ENCODE peak calls at places on chromosome 19, in ten cellular contexts. One of them, this sample, is unnamed.

GRCh38 chr19:12513531-12514061 is 29.0 kb upstream of the ZNF709 start:
- DNase-seq in right lobe of liver: no peak
- DNase-seq in HFF-Myc: no peak
- DNase-seq in choroid plexus epithelial cell: no peak
- DNase-seq in colonic mucosa: no peak
- DNase-seq in A549: no peak
- DNase-seq in fibroblast of pulmonary artery: no peak
- DNase-seq in fibroblast of lung: no peak
- DNase-seq in lower leg skin: no peak
- DNase-seq in neural progenitor cell: no peak
- DNase-seq in this sample: no peak

GRCh38 chr19:57651654-57651996 is 17.1 kb upstream of the ZSCAN4 start:
- DNase-seq in right lobe of liver: no peak
- DNase-seq in HFF-Myc: no peak
- DNase-seq in choroid plexus epithelial cell: no peak
- DNase-seq in colonic mucosa: no peak
- DNase-seq in A549: no peak
- DNase-seq in fibroblast of pulmonary artery: no peak
- DNase-seq in fibroblast of lung: no peak
- DNase-seq in lower leg skin: no peak
- DNase-seq in neural progenitor cell: peak; percentile 9
- DNase-seq in this sample: no peak

GRCh38 chr19:51514866-51515481 is 13.4 kb upstream of the SIGLEC12 start:
- DNase-seq in right lobe of liver: no peak
- DNase-seq in HFF-Myc: peak; percentile 37
- DNase-seq in choroid plexus epithelial cell: peak; percentile 78
- DNase-seq in colonic mucosa: no peak
- DNase-seq in A549: peak; percentile 48
- DNase-seq in fibroblast of pulmonary artery: peak; percentile 69
- DNase-seq in fibroblast of lung: peak; percentile 25
- DNase-seq in lower leg skin: no peak
- DNase-seq in neural progenitor cell: peak; percentile 56
- DNase-seq in this sample: peak; percentile 63

GRCh38 chr19:30229524-30230174 is 142.5 kb upstream of the ZNF536 start:
- DNase-seq in right lobe of liver: no peak
- DNase-seq in HFF-Myc: no peak
- DNase-seq in choroid plexus epithelial cell: no peak
- DNase-seq in colonic mucosa: no peak
- DNase-seq in A549: no peak
- DNase-seq in fibroblast of pulmonary artery: no peak
- DNase-seq in fibroblast of lung: no peak
- DNase-seq in lower leg skin: no peak
- DNase-seq in neural progenitor cell: peak; percentile 64
- DNase-seq in this sample: no peak

GRCh38 chr19:47778954-47779351 is 450 bp downstream of the SELENOW start:
- DNase-seq in right lobe of liver: peak; percentile 55
- DNase-seq in HFF-Myc: no peak
- DNase-seq in choroid plexus epithelial cell: peak; percentile 21
- DNase-seq in colonic mucosa: peak; percentile 78
- DNase-seq in A549: no peak
- DNase-seq in fibroblast of pulmonary artery: no peak
- DNase-seq in fibroblast of lung: peak; percentile 12
- DNase-seq in lower leg skin: no peak
- DNase-seq in neural progenitor cell: peak; percentile 33
- DNase-seq in this sample: no peak

GRCh38 chr19:41327076-41327475 is 17.1 kb downstream of the CCDC97 start:
- DNase-seq in right lobe of liver: no peak
- DNase-seq in HFF-Myc: no peak
- DNase-seq in choroid plexus epithelial cell: peak; percentile 21
- DNase-seq in colonic mucosa: no peak
- DNase-seq in A549: no peak
- DNase-seq in fibroblast of pulmonary artery: no peak
- DNase-seq in fibroblast of lung: peak; percentile 22
- DNase-seq in lower leg skin: no peak
- DNase-seq in neural progenitor cell: no peak
- DNase-seq in this sample: no peak

GRCh38 chr19:49042177-49042576 is 1.5 kb upstream of the CGB5 start:
- DNase-seq in right lobe of liver: no peak
- DNase-seq in HFF-Myc: no peak
- DNase-seq in choroid plexus epithelial cell: peak; percentile 28
- DNase-seq in colonic mucosa: no peak
- DNase-seq in A549: no peak
- DNase-seq in fibroblast of pulmonary artery: no peak
- DNase-seq in fibroblast of lung: peak; percentile 71
- DNase-seq in lower leg skin: no peak
- DNase-seq in neural progenitor cell: no peak
- DNase-seq in this sample: no peak

GRCh38 chr19:53333071-53333465 is 481 bp upstream of the ZNF845 start:
- DNase-seq in right lobe of liver: no peak
- DNase-seq in HFF-Myc: no peak
- DNase-seq in choroid plexus epithelial cell: no peak
- DNase-seq in colonic mucosa: no peak
- DNase-seq in A549: peak; percentile 14
- DNase-seq in fibroblast of pulmonary artery: no peak
- DNase-seq in fibroblast of lung: peak; percentile 66
- DNase-seq in lower leg skin: peak; percentile 89
- DNase-seq in neural progenitor cell: peak; percentile 76
- DNase-seq in this sample: no peak

GRCh38 chr19:29397748-29398147 is 128.0 kb upstream of the VSTM2B start:
- DNase-seq in right lobe of liver: no peak
- DNase-seq in HFF-Myc: no peak
- DNase-seq in choroid plexus epithelial cell: no peak
- DNase-seq in colonic mucosa: no peak
- DNase-seq in A549: no peak
- DNase-seq in fibroblast of pulmonary artery: no peak
- DNase-seq in fibroblast of lung: no peak
- DNase-seq in lower leg skin: no peak
- DNase-seq in neural progenitor cell: no peak
- DNase-seq in this sample: no peak

GRCh38 chr19:49097453-49098288 is 12.4 kb downstream of the SNRNP70 start:
- DNase-seq in right lobe of liver: peak; percentile 76
- DNase-seq in HFF-Myc: peak; percentile 49
- DNase-seq in choroid plexus epithelial cell: peak; percentile 84
- DNase-seq in colonic mucosa: peak; percentile 76
- DNase-seq in A549: peak; percentile 89
- DNase-seq in fibroblast of pulmonary artery: peak; percentile 80
- DNase-seq in fibroblast of lung: peak; percentile 45
- DNase-seq in lower leg skin: peak; percentile 93
- DNase-seq in neural progenitor cell: peak; percentile 78
- DNase-seq in this sample: peak; percentile 82

GRCh38 chr19:16922592-16922934 is 33.8 kb downstream of the F2RL3 start:
- DNase-seq in right lobe of liver: no peak
- DNase-seq in HFF-Myc: no peak
- DNase-seq in choroid plexus epithelial cell: no peak
- DNase-seq in colonic mucosa: no peak
- DNase-seq in A549: no peak
- DNase-seq in fibroblast of pulmonary artery: no peak
- DNase-seq in fibroblast of lung: no peak
- DNase-seq in lower leg skin: no peak
- DNase-seq in neural progenitor cell: no peak
- DNase-seq in this sample: no peak

GRCh38 chr19:49847731-49848696 is 2.9 kb upstream of the PTOV1 start:
- DNase-seq in right lobe of liver: no peak
- DNase-seq in HFF-Myc: peak; percentile 83
- DNase-seq in choroid plexus epithelial cell: peak; percentile 93
- DNase-seq in colonic mucosa: no peak
- DNase-seq in A549: no peak
- DNase-seq in fibroblast of pulmonary artery: peak; percentile 85
- DNase-seq in fibroblast of lung: peak; percentile 93
- DNase-seq in lower leg skin: no peak
- DNase-seq in neural progenitor cell: no peak
- DNase-seq in this sample: no peak

GRCh38 chr19:39212377-39212742 is 8.3 kb upstream of the SYCN start:
- DNase-seq in right lobe of liver: peak; percentile 55
- DNase-seq in HFF-Myc: no peak
- DNase-seq in choroid plexus epithelial cell: peak; percentile 14
- DNase-seq in colonic mucosa: peak; percentile 43
- DNase-seq in A549: no peak
- DNase-seq in fibroblast of pulmonary artery: peak; percentile 21
- DNase-seq in fibroblast of lung: no peak
- DNase-seq in lower leg skin: no peak
- DNase-seq in neural progenitor cell: peak; percentile 71
- DNase-seq in this sample: no peak
- TF ChIP-seq CTCF in right lobe of liver: peak; percentile 62
- TF ChIP-seq CTCF in HFF-Myc: peak; percentile 53
- TF ChIP-seq CTCF in choroid plexus epithelial cell: peak; percentile 59
- TF ChIP-seq CTCF in colonic mucosa: no peak
- TF ChIP-seq CTCF in A549: peak; percentile 84
- TF ChIP-seq CTCF in fibroblast of pulmonary artery: peak; percentile 29
- TF ChIP-seq CTCF in fibroblast of lung: peak; percentile 9
- TF ChIP-seq CTCF in lower leg skin: no peak
- TF ChIP-seq CTCF in neural progenitor cell: peak; percentile 63
- TF ChIP-seq CTCF in this sample: peak; percentile 46

GRCh38 chr19:18895038-18895827 is 725 bp downstream of the CERS1 start:
- DNase-seq in right lobe of liver: no peak
- DNase-seq in HFF-Myc: no peak
- DNase-seq in choroid plexus epithelial cell: peak; percentile 7
- DNase-seq in colonic mucosa: no peak
- DNase-seq in A549: peak; percentile 66
- DNase-seq in fibroblast of pulmonary artery: peak; percentile 34
- DNase-seq in fibroblast of lung: peak; percentile 27
- DNase-seq in lower leg skin: no peak
- DNase-seq in neural progenitor cell: peak; percentile 90
- DNase-seq in this sample: no peak
- TF ChIP-seq CTCF in right lobe of liver: peak; percentile 31
- TF ChIP-seq CTCF in HFF-Myc: peak; percentile 35
- TF ChIP-seq CTCF in choroid plexus epithelial cell: peak; percentile 22
- TF ChIP-seq CTCF in colonic mucosa: no peak
- TF ChIP-seq CTCF in A549: peak; percentile 48
- TF ChIP-seq CTCF in fibroblast of pulmonary artery: peak; percentile 25
- TF ChIP-seq CTCF in fibroblast of lung: no peak
- TF ChIP-seq CTCF in lower leg skin: no peak
- TF ChIP-seq CTCF in neural progenitor cell: peak; percentile 64
- TF ChIP-seq CTCF in this sample: peak; percentile 40

GRCh38 chr19:4979211-4979807 is 10.4 kb downstream of the KDM4B start:
- DNase-seq in right lobe of liver: peak; percentile 78
- DNase-seq in HFF-Myc: no peak
- DNase-seq in choroid plexus epithelial cell: no peak
- DNase-seq in colonic mucosa: no peak
- DNase-seq in A549: no peak
- DNase-seq in fibroblast of pulmonary artery: no peak
- DNase-seq in fibroblast of lung: no peak
- DNase-seq in lower leg skin: no peak
- DNase-seq in neural progenitor cell: no peak
- DNase-seq in this sample: no peak

GRCh38 chr19:4980087-4980486 is 11.2 kb downstream of the KDM4B start:
- DNase-seq in right lobe of liver: no peak
- DNase-seq in HFF-Myc: no peak
- DNase-seq in choroid plexus epithelial cell: no peak
- DNase-seq in colonic mucosa: no peak
- DNase-seq in A549: no peak
- DNase-seq in fibroblast of pulmonary artery: no peak
- DNase-seq in fibroblast of lung: peak; percentile 68
- DNase-seq in lower leg skin: no peak
- DNase-seq in neural progenitor cell: no peak
- DNase-seq in this sample: no peak

GRCh38 chr19:4981681-4981958 is 12.7 kb downstream of the KDM4B start:
- DNase-seq in right lobe of liver: no peak
- DNase-seq in HFF-Myc: no peak
- DNase-seq in choroid plexus epithelial cell: no peak
- DNase-seq in colonic mucosa: no peak
- DNase-seq in A549: no peak
- DNase-seq in fibroblast of pulmonary artery: no peak
- DNase-seq in fibroblast of lung: no peak
- DNase-seq in lower leg skin: no peak
- DNase-seq in neural progenitor cell: no peak
- DNase-seq in this sample: no peak

GRCh38 chr19:4983346-4984105 is 14.6 kb downstream of the KDM4B start:
- DNase-seq in right lobe of liver: no peak
- DNase-seq in HFF-Myc: no peak
- DNase-seq in choroid plexus epithelial cell: no peak
- DNase-seq in colonic mucosa: no peak
- DNase-seq in A549: no peak
- DNase-seq in fibroblast of pulmonary artery: no peak
- DNase-seq in fibroblast of lung: no peak
- DNase-seq in lower leg skin: no peak
- DNase-seq in neural progenitor cell: no peak
- DNase-seq in this sample: no peak

GRCh38 chr19:4980838-4981680 is 12.1 kb downstream of the KDM4B start:
- DNase-seq in right lobe of liver: no peak
- DNase-seq in HFF-Myc: no peak
- DNase-seq in choroid plexus epithelial cell: no peak
- DNase-seq in colonic mucosa: no peak
- DNase-seq in A549: no peak
- DNase-seq in fibroblast of pulmonary artery: no peak
- DNase-seq in fibroblast of lung: no peak
- DNase-seq in lower leg skin: no peak
- DNase-seq in neural progenitor cell: peak; percentile 36
- DNase-seq in this sample: no peak
- TF ChIP-seq CTCF in right lobe of liver: no peak
- TF ChIP-seq CTCF in HFF-Myc: no peak
- TF ChIP-seq CTCF in choroid plexus epithelial cell: no peak
- TF ChIP-seq CTCF in colonic mucosa: no peak
- TF ChIP-seq CTCF in A549: no peak
- TF ChIP-seq CTCF in fibroblast of pulmonary artery: no peak
- TF ChIP-seq CTCF in fibroblast of lung: no peak
- TF ChIP-seq CTCF in lower leg skin: no peak
- TF ChIP-seq CTCF in neural progenitor cell: peak; percentile 6
- TF ChIP-seq CTCF in this sample: no peak

DNA sequence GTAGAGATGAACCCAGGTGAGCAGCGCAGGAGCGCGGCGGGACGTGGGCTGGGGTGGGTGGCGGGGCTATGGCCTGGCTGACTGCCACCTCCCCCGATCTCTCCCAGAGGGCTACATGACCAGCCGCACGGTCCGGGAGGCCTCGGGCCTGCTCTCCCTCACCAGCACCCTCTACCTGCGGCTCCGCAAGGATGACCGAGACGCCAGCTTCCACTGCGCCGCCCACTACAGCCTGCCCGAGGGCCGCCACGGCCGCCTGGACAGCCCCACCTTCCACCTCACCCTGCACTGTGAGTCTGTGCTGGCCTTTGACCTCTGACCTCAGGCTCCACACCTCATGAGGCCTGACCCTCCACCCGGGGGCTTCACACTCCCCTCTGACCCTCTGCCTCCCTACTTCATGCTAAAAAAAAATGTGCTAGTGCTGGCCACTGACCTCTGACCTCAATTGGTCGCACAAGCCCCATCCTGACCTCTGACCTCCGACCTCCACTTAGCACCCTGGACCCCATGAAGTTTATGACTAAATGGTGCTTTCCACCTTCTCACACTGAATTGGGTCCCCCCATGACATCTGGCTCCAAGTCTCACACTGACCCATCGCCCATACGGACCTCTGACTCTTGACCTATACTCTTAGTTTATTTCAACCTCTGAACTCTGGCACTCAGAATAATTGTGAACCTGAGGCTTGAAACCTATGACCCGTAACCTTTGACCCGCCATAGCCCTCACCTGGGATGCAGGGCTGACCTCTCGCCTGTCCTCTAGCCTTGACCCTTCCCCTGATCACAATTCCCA is 4.6 kb downstream of the BCAM start:
- DNase-seq in right lobe of liver: no peak
- DNase-seq in HFF-Myc: no peak
- DNase-seq in choroid plexus epithelial cell: no peak
- DNase-seq in colonic mucosa: no peak
- DNase-seq in A549: no peak
- DNase-seq in fibroblast of pulmonary artery: no peak
- DNase-seq in fibroblast of lung: no peak
- DNase-seq in lower leg skin: no peak
- DNase-seq in neural progenitor cell: no peak
- DNase-seq in this sample: no peak
- TF ChIP-seq CTCF in right lobe of liver: no peak
- TF ChIP-seq CTCF in HFF-Myc: no peak
- TF ChIP-seq CTCF in choroid plexus epithelial cell: peak; percentile 15
- TF ChIP-seq CTCF in colonic mucosa: no peak
- TF ChIP-seq CTCF in A549: no peak
- TF ChIP-seq CTCF in fibroblast of pulmonary artery: no peak
- TF ChIP-seq CTCF in fibroblast of lung: no peak
- TF ChIP-seq CTCF in lower leg skin: no peak
- TF ChIP-seq CTCF in neural progenitor cell: peak; percentile 10
- TF ChIP-seq CTCF in this sample: no peak